ENCODE peak calls at places on chromosomes 6 and 20, in six cellular contexts. M, B, D, S, A and I are unnamed samples.

GRCh38 chr6:36028088-36028886 is 679 bp downstream of the MAPK14 start:
- DNase-seq in M (peak), A (peak), S (peak), B (peak), D (peak), I (peak)

GRCh38 chr6:82072771-82073170 is 174.8 kb downstream of the IBTK start:
- DNase-seq in D (no peak), M (no peak), A (peak), S (no peak), B (no peak), I (no peak)

GRCh38 chr6:107697682-107698081 is 126.4 kb downstream of the SCML4 start:
- DNase-seq in S (no peak), M (no peak), D (no peak), A (no peak), B (no peak), I (no peak)

GRCh38 chr6:36779227-36779626 is 60.0 kb downstream of the CPNE5 start:
- DNase-seq in A (no peak), S (no peak), D (no peak), B (no peak), M (no peak), I (no peak)

GRCh38 chr20:9261781-9262180 is 192.9 kb downstream of the PLCB4 start:
- DNase-seq in D (no peak), A (no peak), M (no peak), B (no peak), S (no peak), I (no peak)

GRCh38 chr6:44733868-44734267 is 346.4 kb downstream of the CDC5L start:
- DNase-seq in S (no peak), B (peak), D (peak), A (peak), M (no peak), I (no peak)

GRCh38 chr20:63498950-63499332 is at the start of gene EEF1A2:
- DNase-seq in A (peak), M (no peak), D (no peak), S (no peak), B (peak), I (peak)

GRCh38 chr20:39534846-39535245 is 572.7 kb downstream of the DHX35 start:
- DNase-seq in D (no peak), A (no peak), B (no peak), M (no peak), S (no peak), I (no peak)

GRCh38 chr6:53879608-53880007 is 84.8 kb downstream of the LRRC1 start:
- DNase-seq in M (no peak), S (no peak), D (no peak), B (no peak), A (peak), I (no peak)

GRCh38 chr6:45069091-45069490 is 259.0 kb upstream of the RUNX2 start:
- DNase-seq in M (no peak), S (no peak), D (no peak), B (no peak), A (no peak), I (no peak)

GRCh38 chr20:58790440-58790839 is 60.3 kb downstream of the GNAS-AS1 start:
- DNase-seq in M (no peak), S (no peak), A (peak), B (no peak), D (no peak), I (peak)

GRCh38 chr20:15496501-15497039 is 1076.7 kb downstream of the KIF16B start:
- DNase-seq in S (no peak), D (no peak), B (no peak), A (peak), M (no peak), I (no peak)

GRCh38 chr6:112337209-112337638 is 9.9 kb upstream of the RFPL4B start:
- DNase-seq in D (peak), A (peak), S (no peak), B (peak), M (peak), I (peak)

GRCh38 chr6:32627831-32628230 is 9.4 kb upstream of the HLA-DQA1 start:
- DNase-seq in A (peak), D (no peak), S (no peak), M (no peak), B (no peak), I (no peak)